ENCODE peak calls at places on chromosomes 12 and 14, in four cellular contexts. N is neural progenitor cell, F is AG09309, Q is prostate gland. H is an unnamed sample.

GRCh38 chr14:96629082-96629481 is 126.9 kb downstream of the PAPOLA start:
- DNase-seq in F (no peak), N (no peak), Q (no peak), H (no peak)

GRCh38 chr14:70677324-70677723 is 35.6 kb downstream of the TTC9 start:
- DNase-seq in F (no peak), N (no peak), Q (no peak), H (no peak)

GRCh38 chr12:112230136-112230535 is 104.8 kb downstream of the TRAFD1 start:
- DNase-seq in N (no peak), F (no peak), Q (no peak), H (no peak)

GRCh38 chr14:70585221-70585620 is 15.2 kb downstream of the MED6 start:
- DNase-seq in N (peak), Q (no peak), F (no peak), H (peak)

GRCh38 chr14:60722836-60723217 is 1.3 kb downstream of the SIX4 start:
- DNase-seq in Q (peak), F (no peak), N (no peak), H (no peak)

GRCh38 chr12:106682594-106683234 is 91.8 kb upstream of the RIC8B start:
- DNase-seq in Q (no peak), N (no peak), F (no peak), H (no peak)

GRCh38 chr12:53097564-53098353 is at the start of gene IGFBP6:
- DNase-seq in F (no peak), Q (no peak), N (peak), H (peak)

GRCh38 chr14:61347771-61348443 is 26.5 kb downstream of the PRKCH start:
- DNase-seq in Q (no peak), N (no peak), F (no peak), H (peak)

GRCh38 chr12:53493610-53494391 is 5.5 kb downstream of the MAP3K12 start:
- DNase-seq in N (peak), F (no peak), Q (no peak), H (no peak)

GRCh38 chr12:41965996-41966395 is 178.7 kb downstream of the GXYLT1 start:
- DNase-seq in N (no peak), Q (no peak), F (no peak), H (no peak)

GRCh38 chr12:120010661-120011230 is 21.7 kb downstream of the BICDL1 start:
- DNase-seq in N (no peak), F (no peak), Q (no peak), H (peak)

GRCh38 chr14:104343690-104344640 is 205.6 kb downstream of the KIF26A start:
- DNase-seq in F (no peak), N (peak), Q (no peak), H (no peak)

GRCh38 chr12:28802706-28803438 is 346.2 kb upstream of the FAR2 start:
- DNase-seq in N (no peak), Q (no peak), F (no peak), H (no peak)

GRCh38 chr12:47818701-47819543 is 781 bp downstream of the HDAC7 start:
- DNase-seq in Q (no peak), N (peak), F (no peak), H (peak)

GRCh38 chr14:51472881-51473280 is 178.8 kb upstream of the FRMD6 start:
- DNase-seq in F (no peak), Q (no peak), N (no peak), H (no peak)

GRCh38 chr14:57479197-57479596 is 14.5 kb downstream of the CCDC198 start:
- DNase-seq in F (no peak), N (no peak), Q (no peak), H (no peak)

GRCh38 chr14:68790656-68791077 is 2.2 kb downstream of the ZFP36L1 start:
- DNase-seq in Q (no peak), F (no peak), N (no peak), H (peak)

GRCh38 chr14:64951291-64951690 is 8.7 kb upstream of the GPX2 start:
- DNase-seq in F (no peak), N (no peak), Q (no peak), H (no peak)

GRCh38 chr12:124663771-124664366 is 96.5 kb upstream of the NCOR2 start:
- DNase-seq in F (no peak), N (peak), Q (no peak), H (no peak)

GRCh38 chr14:102544745-102545460 is 35.3 kb upstream of the ANKRD9 start:
- DNase-seq in N (peak), F (no peak), Q (no peak), H (peak)

GRCh38 chr14:102544034-102544744 is 34.6 kb upstream of the ANKRD9 start:
- DNase-seq in Q (no peak), F (no peak), N (peak), H (no peak)

GRCh38 chr14:102547067-102547466 is 37.5 kb upstream of the ANKRD9 start:
- DNase-seq in Q (no peak), N (no peak), F (no peak), H (no peak)

GRCh38 chr14:102541771-102542170 is 32.2 kb upstream of the ANKRD9 start:
- DNase-seq in N (peak), Q (no peak), F (no peak), H (no peak)

GRCh38 chr14:102545461-102546265 is 36.1 kb upstream of the ANKRD9 start:
- DNase-seq in N (peak), Q (no peak), F (peak), H (no peak)
- TF ChIP-seq CTCF in N (peak), Q (no peak), F (no peak), H (no peak)

DNA sequence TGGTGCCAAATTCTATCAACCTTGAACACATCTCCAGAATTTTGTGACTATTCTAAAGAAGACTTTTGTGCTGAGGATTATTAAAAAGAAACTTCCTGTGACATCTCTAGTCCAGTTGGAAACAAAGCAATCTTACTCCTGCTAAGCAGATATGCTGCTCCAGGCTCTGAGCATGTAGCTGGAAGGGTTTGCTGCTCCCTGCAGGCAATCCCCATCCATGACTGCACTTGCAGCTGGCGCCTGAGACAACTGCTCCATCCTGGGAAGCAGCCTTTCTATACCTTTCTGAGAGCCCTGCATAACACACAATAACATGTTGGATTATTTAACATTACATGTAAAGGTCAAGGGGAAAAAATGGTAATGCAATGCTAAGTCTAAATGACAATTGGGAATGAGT is 105.1 kb downstream of the NDUFA12 start:
- DNase-seq in N (no peak), Q (no peak), F (no peak), H (no peak)
- TF ChIP-seq CTCF in N (peak), Q (peak), F (peak), H (no peak)

GRCh38 chr14:88454886-88455285 is 69.4 kb downstream of the SPATA7 start:
- DNase-seq in F (no peak), N (no peak), Q (no peak), H (no peak)

GRCh38 chr14:88452231-88452630 is 66.8 kb downstream of the SPATA7 start:
- DNase-seq in N (no peak), F (no peak), Q (no peak), H (peak)
- TF ChIP-seq CTCF in N (peak), F (no peak), Q (no peak), H (no peak)

GRCh38 chr12:55659486-55660385 is 23.0 kb downstream of the OR10P1 start:
- DNase-seq in Q (no peak), N (peak), F (peak), H (peak)
- TF ChIP-seq CTCF in Q (peak), N (peak), F (peak), H (peak)

DNA sequence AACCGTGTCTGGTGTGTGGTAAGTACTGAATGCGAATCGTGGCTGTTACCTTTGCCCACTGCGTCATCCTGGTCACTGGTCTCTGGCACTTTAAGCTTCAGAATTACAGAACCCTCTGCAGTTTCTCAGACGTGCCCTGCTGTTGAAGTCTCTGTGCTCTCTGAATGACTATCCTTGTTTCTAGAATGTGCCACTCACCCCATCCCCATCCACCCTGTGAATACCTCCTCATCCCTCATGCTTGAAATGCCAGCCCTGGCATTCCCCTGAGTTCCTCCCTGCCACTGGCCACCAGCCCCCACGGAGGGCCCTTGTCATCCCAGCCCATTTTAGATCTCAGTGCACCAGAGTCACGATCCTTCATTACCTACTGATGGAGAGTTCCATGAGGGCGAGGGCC is 21.3 kb downstream of the TPCN1 start:
- DNase-seq in N (no peak), F (no peak), Q (no peak), H (no peak)
- TF ChIP-seq CTCF in N (no peak), F (no peak), Q (no peak), H (no peak)

H was measured in activated CD8-positive, alpha-beta T cell treated with anti-CD3 and anti-CD28 coated beads for 36 hours.